ENCODE peak calls at places on chromosomes 16 and 17, in five cellular contexts. L, T, Y, S and O are unnamed samples.

GRCh38 chr16:85205747-85206471 is 93.6 kb upstream of the CIBAR2 start:
- DNase-seq in L (no peak), T (no peak), Y (no peak), S (no peak), O (no peak)

GRCh38 chr16:14476183-14476582 is 153.9 kb downstream of the PARN start:
- DNase-seq in L (no peak), T (no peak), Y (no peak), S (no peak), O (no peak)

GRCh38 chr16:57775661-57776469 is 26.4 kb downstream of the KIFC3 start:
- DNase-seq in L (no peak), T (peak; percentile 82), Y (no peak), S (no peak), O (no peak)

GRCh38 chr17:67359960-67360817 is 6.2 kb downstream of the PSMD12 start:
- DNase-seq in L (no peak), T (peak; percentile 11), Y (no peak), S (peak; percentile 74), O (no peak)

GRCh38 chr17:48751172-48751571 is 22.6 kb upstream of the HOXB13 start:
- DNase-seq in L (no peak), T (no peak), Y (no peak), S (no peak), O (no peak)

GRCh38 chr16:11916524-11917285 is 949 bp upstream of the GSPT1 start:
- DNase-seq in L (peak; percentile 13), T (no peak), Y (no peak), S (no peak), O (peak; percentile 67)

GRCh38 chr17:63095459-63095858 is 129.4 kb downstream of the TANC2 start:
- DNase-seq in L (no peak), T (no peak), Y (no peak), S (no peak), O (no peak)

GRCh38 chr17:71363661-71364060 is 757.2 kb upstream of the SOX9 start:
- DNase-seq in L (no peak), T (no peak), Y (no peak), S (no peak), O (no peak)